ENCODE peak calls at places on chromosomes 6 and 20, in nine cellular contexts. U, E, M, V, Z, J, Q, B and S are unnamed samples.

GRCh38 chr6:148700047-148700712 is 46.6 kb upstream of the UST start:
- DNase-seq in B (no peak), J (no peak), U (no peak), E (no peak), Q (no peak), V (no peak), M (no peak), Z (no peak), S (no peak)

GRCh38 chr20:10848810-10849370 is 175.1 kb upstream of the JAG1 start:
- DNase-seq in U (no peak), J (peak), V (peak), B (peak), M (no peak), E (no peak), Q (peak), Z (peak), S (no peak)

GRCh38 chr20:1775117-1775516 is 117.5 kb upstream of the SIRPG start:
- DNase-seq in M (no peak), J (no peak), U (no peak), E (no peak), Q (peak), B (peak), V (peak), Z (peak), S (no peak)

GRCh38 chr6:139030539-139030938 is 2.0 kb downstream of the ABRACL start:
- DNase-seq in Z (no peak), B (no peak), V (no peak), U (no peak), M (no peak), E (peak), Q (no peak), J (no peak), S (peak)

GRCh38 chr6:144480518-144480917 is 195.4 kb downstream of the UTRN start:
- DNase-seq in M (no peak), V (no peak), B (no peak), U (no peak), J (no peak), Z (peak), Q (no peak), E (no peak), S (no peak)

GRCh38 chr6:149723771-149724417 is 6.0 kb upstream of the LATS1 start:
- DNase-seq in V (peak), Q (peak), E (peak), J (peak), M (peak), B (peak), Z (peak), U (peak), S (peak)

GRCh38 chr6:87483929-87484328 is 11.2 kb downstream of the SLC35A1 start:
- DNase-seq in V (peak), B (peak), J (peak), Z (peak), Q (no peak), E (no peak), U (no peak), M (no peak), S (no peak)

GRCh38 chr20:56200456-56200855 is 48.1 kb upstream of the MC3R start:
- DNase-seq in Q (no peak), J (peak), U (no peak), B (no peak), E (no peak), V (peak), M (no peak), Z (peak), S (no peak)

GRCh38 chr20:4607287-4607713 is 114.4 kb upstream of the PRND start:
- DNase-seq in M (peak), Z (peak), U (peak), J (peak), E (peak), Q (peak), V (peak), B (peak), S (peak)

GRCh38 chr6:15268130-15268908 is 22.4 kb downstream of the JARID2 start:
- DNase-seq in U (no peak), J (no peak), E (no peak), Z (peak), Q (no peak), B (no peak), V (no peak), M (no peak), S (no peak)

GRCh38 chr20:62087227-62087626 is 21.5 kb upstream of the TAF4 start:
- DNase-seq in M (no peak), U (no peak), Z (peak), J (peak), E (no peak), Q (peak), B (no peak), V (no peak), S (no peak)

GRCh38 chr20:3777726-3778629 is 3.3 kb downstream of the SPEF1 start:
- DNase-seq in E (peak), U (no peak), J (peak), Q (peak), B (peak), V (no peak), M (peak), Z (peak), S (peak)

GRCh38 chr20:18533491-18533890 is 25.8 kb downstream of the SEC23B start:
- DNase-seq in B (peak), Q (no peak), E (no peak), Z (no peak), V (peak), M (no peak), U (no peak), J (no peak), S (no peak)

GRCh38 chr6:98927534-98927933 is 20.2 kb downstream of the FBXL4 start:
- DNase-seq in Z (no peak), M (no peak), E (no peak), U (no peak), V (peak), J (no peak), B (no peak), Q (peak), S (no peak)

GRCh38 chr6:88865275-88865674 is 98.1 kb downstream of the RNGTT start:
- DNase-seq in Z (no peak), V (no peak), J (no peak), U (no peak), M (no peak), E (no peak), Q (no peak), B (no peak), S (no peak)

GRCh38 chr20:41575412-41575811 is 42.8 kb downstream of the CHD6 start:
- DNase-seq in J (no peak), B (no peak), M (no peak), E (no peak), Q (no peak), Z (no peak), U (no peak), V (peak), S (no peak)

GRCh38 chr6:169165561-169166300 is 87.9 kb downstream of the THBS2 start:
- DNase-seq in E (peak), U (no peak), V (no peak), B (no peak), J (no peak), M (no peak), Z (peak), Q (no peak), S (no peak)

GRCh38 chr6:133553652-133554051 is 312.5 kb downstream of the EYA4 start:
- DNase-seq in E (peak), Q (peak), Z (peak), U (no peak), V (peak), B (peak), M (no peak), J (peak), S (peak)

GRCh38 chr6:138482816-138483215 is 16.5 kb downstream of the NHSL1 start:
- DNase-seq in E (no peak), B (no peak), Z (no peak), Q (no peak), J (no peak), V (no peak), U (no peak), M (no peak), S (no peak)

GRCh38 chr20:4957939-4958362 is 43.4 kb downstream of the SLC23A2 start:
- DNase-seq in J (no peak), M (no peak), U (no peak), E (no peak), Q (no peak), B (no peak), V (peak), Z (peak), S (no peak)

GRCh38 chr20:52150440-52151258 is 40.9 kb downstream of the ZFP64 start:
- DNase-seq in Z (peak), Q (peak), M (no peak), U (no peak), J (peak), V (peak), E (peak), B (peak), S (no peak)

GRCh38 chr6:34391023-34391485 is 1.4 kb downstream of the NUDT3 start:
- DNase-seq in Z (peak), U (no peak), M (no peak), B (peak), E (peak), V (peak), Q (peak), J (peak), S (peak)

GRCh38 chr20:3071610-3072529 is at the start of gene OXT:
- DNase-seq in Z (no peak), J (no peak), V (no peak), U (peak), Q (no peak), E (peak), M (peak), B (no peak), S (no peak)